ENCODE peak calls at places on chromosome 5, in seven cellular contexts. O, Z, H, I, L, E and W are unnamed samples.

GRCh38 chr5:87277279-87277835 is 9.7 kb downstream of the RASA1 start:
- DNase-seq in O (no peak), Z (no peak), H (no peak), I (no peak), L (no peak), E (peak; percentile 65), W (no peak)

GRCh38 chr5:27083763-27084420 is 45.5 kb upstream of the CDH9 start:
- DNase-seq in O (no peak), Z (no peak), H (no peak), I (no peak), L (no peak), E (no peak), W (no peak)

GRCh38 chr5:178351221-178351825 is 118.7 kb upstream of the PHYKPL start:
- DNase-seq in O (no peak), Z (no peak), H (no peak), I (no peak), L (no peak), E (no peak), W (no peak)

GRCh38 chr5:82494942-82495341 is 216.8 kb upstream of the RPS23 start:
- DNase-seq in O (no peak), Z (no peak), H (no peak), I (no peak), L (no peak), E (peak; percentile 19), W (no peak)

GRCh38 chr5:19988447-19988846 is 447 bp upstream of the CDH18 start:
- DNase-seq in O (no peak), Z (no peak), H (no peak), I (no peak), L (no peak), E (no peak), W (no peak)

GRCh38 chr5:90707698-90708097 is 149.1 kb downstream of the ADGRV1 start:
- DNase-seq in O (no peak), Z (no peak), H (no peak), I (no peak), L (no peak), E (no peak), W (no peak)

GRCh38 chr5:2553611-2554010 is 197.9 kb downstream of the IRX2 start:
- DNase-seq in O (no peak), Z (no peak), H (no peak), I (no peak), L (no peak), E (no peak), W (no peak)

GRCh38 chr5:149895416-149896345 is 48.9 kb downstream of the PDE6A start:
- DNase-seq in O (no peak), Z (no peak), H (no peak), I (no peak), L (peak; percentile 78), E (no peak), W (peak; percentile 74)

GRCh38 chr5:90301248-90301647 is 108.3 kb downstream of the CETN3 start:
- DNase-seq in O (no peak), Z (no peak), H (no peak), I (no peak), L (no peak), E (no peak), W (no peak)

GRCh38 chr5:167759411-167759821 is 532.0 kb upstream of the WWC1 start:
- DNase-seq in O (no peak), Z (no peak), H (no peak), I (peak; percentile 67), L (peak; percentile 100), E (peak; percentile 88), W (peak; percentile 93)

GRCh38 chr5:167755420-167755819 is 536.0 kb upstream of the WWC1 start:
- DNase-seq in O (no peak), Z (no peak), H (no peak), I (no peak), L (no peak), E (peak; percentile 48), W (no peak)

GRCh38 chr5:167753725-167754490 is 537.5 kb upstream of the WWC1 start:
- DNase-seq in O (no peak), Z (no peak), H (no peak), I (no peak), L (no peak), E (no peak), W (no peak)

GRCh38 chr5:167754501-167754941 is 536.9 kb upstream of the WWC1 start:
- DNase-seq in O (no peak), Z (no peak), H (no peak), I (no peak), L (no peak), E (peak; percentile 95), W (no peak)
- H3K4me3 ChIP-seq in O (no peak overlapping the region), Z (no peak overlapping the region), H (no peak overlapping the region), I (no peak overlapping the region), L (no peak overlapping the region), E (peak overlapping the region; percentile 69), W (no peak overlapping the region)

DNA sequence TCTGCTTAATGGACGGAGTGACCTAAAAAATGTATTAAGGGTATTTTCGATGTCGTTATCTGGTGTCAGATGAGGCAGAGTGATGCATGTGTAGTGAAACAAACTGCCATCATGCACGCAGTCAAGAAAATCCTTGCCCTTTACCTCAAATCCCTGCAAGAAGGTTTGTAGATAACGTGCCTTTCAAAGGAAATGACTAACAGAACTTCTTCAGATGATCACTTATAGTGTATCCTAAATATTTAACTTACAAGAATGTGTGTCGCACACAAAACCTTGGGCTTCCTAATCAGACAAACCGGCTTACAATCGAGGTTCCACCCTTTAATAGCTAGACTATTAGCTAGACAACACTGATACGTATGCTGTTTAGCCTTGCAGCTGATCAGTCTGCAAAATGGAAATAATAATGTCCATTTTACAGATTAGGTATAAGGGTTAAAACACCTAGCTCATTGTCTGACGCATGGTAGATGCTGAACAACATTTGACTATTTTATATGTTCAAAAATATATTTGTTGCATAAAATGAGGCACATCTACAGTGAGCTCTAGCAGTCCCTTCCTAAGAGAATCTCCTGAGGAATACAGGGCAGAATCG is 567 bp upstream of the TBCA start:
- DNase-seq in O (no peak), Z (no peak), H (no peak), I (no peak), L (no peak), E (no peak), W (no peak)
- H3K4me3 ChIP-seq in O (peak overlapping the region; percentile 44), Z (peak overlapping the region; percentile 86), H (peak overlapping the region; percentile 86), I (peak overlapping the region; percentile 84), L (peak overlapping the region; percentile 77), E (peak overlapping the region; percentile 85), W (peak overlapping the region; percentile 82)

GRCh38 chr5:42992035-42992570 is 48.0 kb downstream of the ANXA2R start:
- DNase-seq in O (peak; percentile 52), Z (peak; percentile 89), H (no peak), I (peak; percentile 87), L (peak; percentile 65), E (peak; percentile 92), W (peak; percentile 75)

GRCh38 chr5:42991477-42992034 is 48.6 kb downstream of the ANXA2R start:
- DNase-seq in O (no peak), Z (peak; percentile 48), H (no peak), I (no peak), L (no peak), E (no peak), W (no peak)

GRCh38 chr5:42990892-42991291 is 49.2 kb downstream of the ANXA2R start:
- DNase-seq in O (no peak), Z (no peak), H (no peak), I (no peak), L (no peak), E (no peak), W (no peak)

GRCh38 chr5:42988568-42988967 is 51.6 kb downstream of the ANXA2R start:
- DNase-seq in O (no peak), Z (no peak), H (no peak), I (no peak), L (no peak), E (no peak), W (no peak)

DNA sequence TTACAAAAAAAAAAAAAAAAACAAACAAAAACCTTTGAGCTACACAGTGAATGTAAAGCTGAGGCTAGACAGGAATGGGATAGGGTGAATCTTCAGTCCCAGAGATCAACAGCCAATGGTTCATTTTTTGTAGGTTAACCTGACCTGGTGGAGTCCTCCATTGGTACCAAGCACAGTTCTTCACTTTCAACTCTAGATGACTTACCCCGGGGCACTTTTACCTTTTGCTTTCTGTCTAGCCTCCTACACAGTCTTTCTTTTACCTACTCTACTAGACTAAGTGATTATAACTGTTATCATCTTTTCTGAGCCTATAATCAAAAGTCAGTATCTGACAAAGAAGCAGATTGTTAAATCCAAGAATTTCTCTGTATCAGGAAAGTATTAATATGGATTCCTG is 50.9 kb downstream of the ANXA2R start:
- DNase-seq in O (no peak), Z (no peak), H (no peak), I (no peak), L (no peak), E (no peak), W (no peak)
- H3K4me3 ChIP-seq in O (no peak overlapping the region), Z (peak overlapping the region; percentile 54), H (no peak overlapping the region), I (no peak overlapping the region), L (no peak overlapping the region), E (no peak overlapping the region), W (no peak overlapping the region)

GRCh38 chr5:129120158-129120581 is 25.6 kb downstream of the ISOC1 start:
- DNase-seq in O (no peak), Z (no peak), H (peak; percentile 57), I (no peak), L (no peak), E (no peak), W (no peak)
- H3K4me3 ChIP-seq in O (no peak overlapping the region), Z (no peak overlapping the region), H (no peak overlapping the region), I (no peak overlapping the region), L (no peak overlapping the region), E (no peak overlapping the region), W (no peak overlapping the region)

GRCh38 chr5:172943283-172943841 is 15.9 kb upstream of the RPL26L1 start:
- DNase-seq in O (peak; percentile 75), Z (peak; percentile 30), H (no peak), I (no peak), L (no peak), E (peak; percentile 85), W (peak; percentile 62)

GRCh38 chr5:172945151-172945550 is 14.1 kb upstream of the RPL26L1 start:
- DNase-seq in O (no peak), Z (peak; percentile 3), H (no peak), I (no peak), L (no peak), E (no peak), W (no peak)

GRCh38 chr5:172942556-172942955 is 16.7 kb upstream of the RPL26L1 start:
- DNase-seq in O (no peak), Z (no peak), H (no peak), I (no peak), L (no peak), E (no peak), W (no peak)

GRCh38 chr5:172944741-172945140 is 14.5 kb upstream of the RPL26L1 start:
- DNase-seq in O (no peak), Z (peak; percentile 5), H (no peak), I (no peak), L (no peak), E (no peak), W (no peak)

GRCh38 chr5:172943906-172944305 is 15.3 kb upstream of the RPL26L1 start:
- DNase-seq in O (no peak), Z (peak; percentile 23), H (no peak), I (no peak), L (no peak), E (no peak), W (no peak)
- H3K4me3 ChIP-seq in O (no peak overlapping the region), Z (no peak overlapping the region), H (no peak overlapping the region), I (no peak overlapping the region), L (no peak overlapping the region), E (no peak overlapping the region), W (no peak overlapping the region)